ENCODE peak calls at places on chromosome 4, in eight cellular contexts. One of them, this sample, is unnamed.
A peak's percentile ranks its signal among the peaks of the same experiment; 100 is the strongest.

GRCh38 chr4:52574036-52574435 is 85.1 kb downstream of the USP46 start:
- DNase-seq in A673: no peak
- DNase-seq in left lung: no peak
- DNase-seq in tibial nerve: no peak
- DNase-seq in endodermal cell: no peak
- DNase-seq in heart right ventricle: no peak
- DNase-seq in PC-3: no peak
- DNase-seq in right atrium auricular region: no peak
- DNase-seq in this sample: no peak

GRCh38 chr4:2352171-2352570 is 66.3 kb downstream of the ZFYVE28 start:
- DNase-seq in A673: no peak
- DNase-seq in left lung: peak; percentile 60
- DNase-seq in tibial nerve: no peak
- DNase-seq in endodermal cell: peak; percentile 17
- DNase-seq in heart right ventricle: no peak
- DNase-seq in PC-3: no peak
- DNase-seq in right atrium auricular region: no peak
- DNase-seq in this sample: no peak

GRCh38 chr4:4694296-4694772 is 152.5 kb upstream of the STX18 start:
- DNase-seq in A673: peak; percentile 38
- DNase-seq in left lung: no peak
- DNase-seq in tibial nerve: no peak
- DNase-seq in endodermal cell: peak; percentile 86
- DNase-seq in heart right ventricle: peak; percentile 33
- DNase-seq in PC-3: no peak
- DNase-seq in right atrium auricular region: no peak
- DNase-seq in this sample: no peak

GRCh38 chr4:140188975-140189374 is 35.0 kb upstream of the MAML3 start:
- DNase-seq in A673: peak; percentile 79
- DNase-seq in left lung: no peak
- DNase-seq in tibial nerve: no peak
- DNase-seq in endodermal cell: no peak
- DNase-seq in heart right ventricle: no peak
- DNase-seq in PC-3: peak; percentile 23
- DNase-seq in right atrium auricular region: no peak
- DNase-seq in this sample: peak; percentile 53

GRCh38 chr4:178351185-178351584 is 908.9 kb upstream of the AGA start:
- DNase-seq in A673: no peak
- DNase-seq in left lung: no peak
- DNase-seq in tibial nerve: no peak
- DNase-seq in endodermal cell: no peak
- DNase-seq in heart right ventricle: no peak
- DNase-seq in PC-3: no peak
- DNase-seq in right atrium auricular region: no peak
- DNase-seq in this sample: no peak

GRCh38 chr4:6333301-6334202 is 63.9 kb downstream of the WFS1 start:
- DNase-seq in A673: peak; percentile 43
- DNase-seq in left lung: no peak
- DNase-seq in tibial nerve: no peak
- DNase-seq in endodermal cell: peak; percentile 75
- DNase-seq in heart right ventricle: no peak
- DNase-seq in PC-3: peak; percentile 28
- DNase-seq in right atrium auricular region: no peak
- DNase-seq in this sample: no peak

GRCh38 chr4:95215991-95216605 is 332.7 kb downstream of the UNC5C start:
- DNase-seq in A673: peak; percentile 68
- DNase-seq in left lung: no peak
- DNase-seq in tibial nerve: no peak
- DNase-seq in endodermal cell: no peak
- DNase-seq in heart right ventricle: no peak
- DNase-seq in PC-3: no peak
- DNase-seq in right atrium auricular region: no peak
- DNase-seq in this sample: no peak

GRCh38 chr4:145481942-145482208 is 222 bp downstream of the SMAD1 start:
- DNase-seq in A673: no peak
- DNase-seq in left lung: no peak
- DNase-seq in tibial nerve: no peak
- DNase-seq in endodermal cell: no peak
- DNase-seq in heart right ventricle: no peak
- DNase-seq in PC-3: no peak
- DNase-seq in right atrium auricular region: no peak
- DNase-seq in this sample: no peak

GRCh38 chr4:89661490-89661889 is 175.5 kb downstream of the SNCA start:
- DNase-seq in A673: no peak
- DNase-seq in left lung: no peak
- DNase-seq in tibial nerve: no peak
- DNase-seq in endodermal cell: no peak
- DNase-seq in heart right ventricle: no peak
- DNase-seq in PC-3: peak; percentile 36
- DNase-seq in right atrium auricular region: no peak
- DNase-seq in this sample: no peak

GRCh38 chr4:7336067-7336569 is 98.6 kb downstream of the PSAPL1 start:
- DNase-seq in A673: no peak
- DNase-seq in left lung: no peak
- DNase-seq in tibial nerve: no peak
- DNase-seq in endodermal cell: no peak
- DNase-seq in heart right ventricle: no peak
- DNase-seq in PC-3: no peak
- DNase-seq in right atrium auricular region: no peak
- DNase-seq in this sample: peak; percentile 50

GRCh38 chr4:6732441-6733357 is 16.7 kb downstream of the BLOC1S4 start:
- DNase-seq in A673: no peak
- DNase-seq in left lung: peak; percentile 89
- DNase-seq in tibial nerve: peak; percentile 75
- DNase-seq in endodermal cell: peak; percentile 71
- DNase-seq in heart right ventricle: peak; percentile 76
- DNase-seq in PC-3: peak; percentile 74
- DNase-seq in right atrium auricular region: peak; percentile 86
- DNase-seq in this sample: peak; percentile 82

GRCh38 chr4:116066711-116067245 is 953.4 kb upstream of the NDST4 start:
- DNase-seq in A673: no peak
- DNase-seq in left lung: no peak
- DNase-seq in tibial nerve: no peak
- DNase-seq in endodermal cell: peak; percentile 80
- DNase-seq in heart right ventricle: no peak
- DNase-seq in PC-3: no peak
- DNase-seq in right atrium auricular region: no peak
- DNase-seq in this sample: no peak

GRCh38 chr4:76601791-76602190 is 166.8 kb downstream of the SHROOM3 start:
- DNase-seq in A673: no peak
- DNase-seq in left lung: no peak
- DNase-seq in tibial nerve: no peak
- DNase-seq in endodermal cell: no peak
- DNase-seq in heart right ventricle: no peak
- DNase-seq in PC-3: no peak
- DNase-seq in right atrium auricular region: no peak
- DNase-seq in this sample: no peak

GRCh38 chr4:72568959-72569718 is at the start of gene ADAMTS3:
- DNase-seq in A673: peak; percentile 56
- DNase-seq in left lung: peak; percentile 87
- DNase-seq in tibial nerve: no peak
- DNase-seq in endodermal cell: peak; percentile 94
- DNase-seq in heart right ventricle: peak; percentile 59
- DNase-seq in PC-3: peak; percentile 76
- DNase-seq in right atrium auricular region: peak; percentile 65
- DNase-seq in this sample: peak; percentile 70

GRCh38 chr4:16109256-16109655 is 25.4 kb upstream of the PROM1 start:
- DNase-seq in A673: no peak
- DNase-seq in left lung: no peak
- DNase-seq in tibial nerve: no peak
- DNase-seq in endodermal cell: no peak
- DNase-seq in heart right ventricle: no peak
- DNase-seq in PC-3: no peak
- DNase-seq in right atrium auricular region: no peak
- DNase-seq in this sample: no peak

GRCh38 chr4:185244763-185245162 is 35.4 kb downstream of the SNX25 start:
- DNase-seq in A673: no peak
- DNase-seq in left lung: no peak
- DNase-seq in tibial nerve: no peak
- DNase-seq in endodermal cell: no peak
- DNase-seq in heart right ventricle: no peak
- DNase-seq in PC-3: no peak
- DNase-seq in right atrium auricular region: no peak
- DNase-seq in this sample: no peak

GRCh38 chr4:162056947-162057346 is 106.9 kb downstream of the FSTL5 start:
- DNase-seq in A673: no peak
- DNase-seq in left lung: peak; percentile 43
- DNase-seq in tibial nerve: no peak
- DNase-seq in endodermal cell: peak; percentile 48
- DNase-seq in heart right ventricle: no peak
- DNase-seq in PC-3: no peak
- DNase-seq in right atrium auricular region: no peak
- DNase-seq in this sample: no peak

GRCh38 chr4:188532751-188533150 is 393.5 kb downstream of the TRIML1 start:
- DNase-seq in A673: no peak
- DNase-seq in left lung: no peak
- DNase-seq in tibial nerve: no peak
- DNase-seq in endodermal cell: no peak
- DNase-seq in heart right ventricle: no peak
- DNase-seq in PC-3: no peak
- DNase-seq in right atrium auricular region: no peak
- DNase-seq in this sample: no peak

GRCh38 chr4:31807036-31807435 is 1086.9 kb downstream of the PCDH7 start:
- DNase-seq in A673: no peak
- DNase-seq in left lung: no peak
- DNase-seq in tibial nerve: no peak
- DNase-seq in endodermal cell: no peak
- DNase-seq in heart right ventricle: no peak
- DNase-seq in PC-3: no peak
- DNase-seq in right atrium auricular region: no peak
- DNase-seq in this sample: no peak

GRCh38 chr4:132097046-132097445 is 1052.0 kb upstream of the PCDH10 start:
- DNase-seq in A673: no peak
- DNase-seq in left lung: no peak
- DNase-seq in tibial nerve: no peak
- DNase-seq in endodermal cell: no peak
- DNase-seq in heart right ventricle: no peak
- DNase-seq in PC-3: no peak
- DNase-seq in right atrium auricular region: no peak
- DNase-seq in this sample: no peak

GRCh38 chr4:93710101-93710846 is 118.3 kb upstream of the ATOH1 start:
- DNase-seq in A673: peak; percentile 29
- DNase-seq in left lung: no peak
- DNase-seq in tibial nerve: no peak
- DNase-seq in endodermal cell: peak; percentile 79
- DNase-seq in heart right ventricle: no peak
- DNase-seq in PC-3: peak; percentile 49
- DNase-seq in right atrium auricular region: no peak
- DNase-seq in this sample: no peak

GRCh38 chr4:26780524-26780923 is 80.1 kb upstream of the STIM2 start:
- DNase-seq in A673: peak; percentile 30
- DNase-seq in left lung: no peak
- DNase-seq in tibial nerve: no peak
- DNase-seq in endodermal cell: no peak
- DNase-seq in heart right ventricle: no peak
- DNase-seq in PC-3: peak; percentile 83
- DNase-seq in right atrium auricular region: no peak
- DNase-seq in this sample: no peak
- H3K27ac ChIP-seq in A673: no peak overlapping the region
- H3K27ac ChIP-seq in left lung: no peak overlapping the region
- H3K27ac ChIP-seq in tibial nerve: no peak overlapping the region
- H3K27ac ChIP-seq in endodermal cell: no peak overlapping the region
- H3K27ac ChIP-seq in heart right ventricle: no peak overlapping the region
- H3K27ac ChIP-seq in PC-3: peak overlapping the region; percentile 82
- H3K27ac ChIP-seq in right atrium auricular region: no peak overlapping the region
- H3K27ac ChIP-seq in this sample: peak overlapping the region; percentile 27

DNA sequence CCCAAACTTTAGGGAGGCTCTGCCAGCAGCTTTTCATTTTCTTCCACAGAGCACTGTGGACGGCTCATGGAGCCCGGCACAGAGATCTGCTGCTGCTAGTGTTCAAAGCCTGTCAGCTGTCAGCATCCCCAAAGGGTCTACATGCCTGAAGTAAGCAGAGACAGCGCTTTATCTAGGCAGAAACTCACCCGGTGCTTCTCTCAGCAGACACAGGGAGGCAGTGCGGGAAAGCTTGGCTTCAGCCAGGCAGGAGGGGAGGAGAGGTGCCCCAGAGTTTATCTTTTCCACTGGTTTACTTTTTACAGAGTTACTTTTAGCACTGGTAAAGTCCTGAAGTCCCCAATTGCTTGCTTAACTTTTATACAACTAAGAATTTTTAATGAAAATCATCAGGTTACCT is 339.3 kb downstream of the NKX6-1 start:
- DNase-seq in A673: peak; percentile 8
- DNase-seq in left lung: no peak
- DNase-seq in tibial nerve: no peak
- DNase-seq in endodermal cell: peak; percentile 86
- DNase-seq in heart right ventricle: no peak
- DNase-seq in PC-3: peak; percentile 45
- DNase-seq in right atrium auricular region: no peak
- DNase-seq in this sample: no peak
- TF ChIP-seq CTCF in A673: peak; percentile 31
- TF ChIP-seq CTCF in left lung: no peak
- TF ChIP-seq CTCF in tibial nerve: no peak
- TF ChIP-seq CTCF in endodermal cell: peak; percentile 77
- TF ChIP-seq CTCF in heart right ventricle: no peak
- TF ChIP-seq CTCF in PC-3: peak; percentile 53
- TF ChIP-seq CTCF in right atrium auricular region: no peak
- TF ChIP-seq CTCF in this sample: no peak

DNA sequence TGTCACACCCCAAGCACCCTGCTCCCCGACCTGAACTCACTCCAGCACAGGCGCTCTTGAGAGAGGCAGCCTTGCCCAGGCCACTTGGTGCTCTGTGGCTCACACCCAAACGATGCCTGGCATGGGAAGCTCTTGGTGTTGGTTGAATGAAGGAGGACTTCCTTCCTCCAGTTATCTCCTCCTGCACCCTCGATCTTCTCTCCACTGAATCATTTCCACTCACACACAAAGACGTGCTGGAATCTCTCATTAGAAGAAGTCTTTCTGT is 90.5 kb upstream of the TRIM2 start:
- DNase-seq in A673: no peak
- DNase-seq in left lung: no peak
- DNase-seq in tibial nerve: no peak
- DNase-seq in endodermal cell: no peak
- DNase-seq in heart right ventricle: no peak
- DNase-seq in PC-3: no peak
- DNase-seq in right atrium auricular region: peak; percentile 21
- DNase-seq in this sample: no peak
- H3K4me1 ChIP-seq in A673: peaks cover 4% of the 10 kb centered on the region
- H3K4me1 ChIP-seq in left lung: peaks cover 3% of the 10 kb centered on the region
- H3K4me1 ChIP-seq in tibial nerve: peaks cover 7% of the 10 kb centered on the region
- H3K4me1 ChIP-seq in endodermal cell: no peaks in the 10 kb centered on the region
- H3K4me1 ChIP-seq in heart right ventricle: no peaks in the 10 kb centered on the region
- H3K4me1 ChIP-seq in PC-3: peaks cover 23% of the 10 kb centered on the region
- H3K4me1 ChIP-seq in right atrium auricular region: no peaks in the 10 kb centered on the region
- H3K4me1 ChIP-seq in this sample: peaks cover 3% of the 10 kb centered on the region

DNA sequence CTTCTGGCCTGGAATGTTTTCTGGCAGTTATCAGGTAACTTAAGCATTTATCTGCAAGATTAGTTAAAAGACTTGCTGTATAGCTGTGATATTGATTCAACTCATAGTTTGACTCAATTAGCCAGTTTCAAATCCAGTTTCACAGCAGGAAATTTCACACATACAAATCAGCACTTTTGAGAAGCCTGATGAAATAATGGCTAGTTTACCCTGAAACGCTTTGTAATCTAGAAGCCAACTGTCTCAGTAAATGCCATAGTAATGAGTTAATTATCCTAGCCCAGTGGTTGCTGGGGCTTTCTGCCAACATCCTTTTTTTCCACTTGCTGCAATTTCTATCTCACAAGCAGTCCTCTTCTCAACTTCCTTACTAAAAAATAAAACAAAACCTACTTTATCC is 53.1 kb downstream of the ARHGEF38 start:
- DNase-seq in A673: peak; percentile 53
- DNase-seq in left lung: no peak
- DNase-seq in tibial nerve: no peak
- DNase-seq in endodermal cell: no peak
- DNase-seq in heart right ventricle: no peak
- DNase-seq in PC-3: peak; percentile 9
- DNase-seq in right atrium auricular region: no peak
- DNase-seq in this sample: no peak
- H3K27ac ChIP-seq in A673: no peak overlapping the region
- H3K27ac ChIP-seq in left lung: no peak overlapping the region
- H3K27ac ChIP-seq in tibial nerve: no peak overlapping the region
- H3K27ac ChIP-seq in endodermal cell: no peak overlapping the region
- H3K27ac ChIP-seq in heart right ventricle: no peak overlapping the region
- H3K27ac ChIP-seq in PC-3: no peak overlapping the region
- H3K27ac ChIP-seq in right atrium auricular region: no peak overlapping the region
- H3K27ac ChIP-seq in this sample: no peak overlapping the region

This sample was measured in psoas muscle.